ENCODE peak calls at places on chromosome 15, in seven cellular contexts. X, O, Z, M, F, W and N are unnamed samples.

GRCh38 chr15:90309050-90309449 is 43.0 kb upstream of the ZNF774 start:
- DNase-seq in X (no peak), W (no peak), O (no peak), Z (no peak), F (no peak), M (no peak), N (no peak)

GRCh38 chr15:56989411-56989924 is 71.0 kb downstream of the TCF12 start:
- DNase-seq in M (no peak), F (peak; percentile 17), O (no peak), X (no peak), W (no peak), Z (no peak), N (no peak)

GRCh38 chr15:93467327-93467726 is 378.3 kb upstream of the RGMA start:
- DNase-seq in W (peak; percentile 61), Z (no peak), M (no peak), F (no peak), X (no peak), O (no peak), N (no peak)

GRCh38 chr15:83410532-83410931 is 36.6 kb upstream of the SH3GL3 start:
- DNase-seq in W (no peak), M (no peak), F (no peak), X (no peak), O (no peak), Z (no peak), N (no peak)

GRCh38 chr15:81410318-81410753 is 36.3 kb upstream of the TMC3 start:
- DNase-seq in F (peak; percentile 74), W (peak; percentile 18), X (no peak), Z (peak; percentile 85), M (no peak), O (peak; percentile 78), N (peak; percentile 86)

GRCh38 chr15:62545392-62546227 is 380.5 kb upstream of the C2CD4B start:
- DNase-seq in Z (peak; percentile 90), F (peak; percentile 42), M (no peak), O (peak; percentile 63), W (peak; percentile 66), X (no peak), N (no peak)

GRCh38 chr15:67017318-67017717 is 48.1 kb upstream of the SMAD3 start:
- DNase-seq in M (no peak), X (no peak), O (no peak), F (no peak), W (no peak), Z (no peak), N (no peak)

GRCh38 chr15:37099321-37100108 is 834 bp downstream of the MEIS2 start:
- DNase-seq in Z (no peak), O (no peak), F (peak; percentile 34), X (no peak), W (peak; percentile 34), M (no peak), N (peak; percentile 56)

GRCh38 chr15:77064539-77065308 is 6.2 kb downstream of the TSPAN3 start:
- DNase-seq in M (no peak), W (no peak), O (no peak), Z (no peak), X (no peak), F (peak; percentile 65), N (peak; percentile 70)

GRCh38 chr15:33067456-33067855 is 127.1 kb downstream of the FMN1 start:
- DNase-seq in M (no peak), X (no peak), O (peak; percentile 85), Z (peak; percentile 78), F (peak; percentile 91), W (no peak), N (peak; percentile 79)

GRCh38 chr15:87952736-87953135 is 303.8 kb downstream of the NTRK3 start:
- DNase-seq in O (no peak), Z (no peak), M (no peak), W (no peak), F (no peak), X (no peak), N (no peak)

GRCh38 chr15:78208341-78208844 is 26.0 kb downstream of the ACSBG1 start:
- DNase-seq in F (no peak), X (no peak), M (no peak), O (no peak), Z (no peak), W (no peak), N (no peak)
- H3K4me3 ChIP-seq in F (no peak overlapping the region), X (no peak overlapping the region), M (no peak overlapping the region), O (no peak overlapping the region), Z (no peak overlapping the region), W (no peak overlapping the region), N (no peak overlapping the region)

GRCh38 chr15:59632714-59633113 is 21.1 kb downstream of the GCNT3 start:
- DNase-seq in M (no peak), X (no peak), O (no peak), F (no peak), W (no peak), Z (no peak), N (peak; percentile 23)
- TF ChIP-seq CTCF in M (no peak), X (no peak), O (peak; percentile 45), F (peak; percentile 27), W (no peak), Z (peak; percentile 43), N (peak; percentile 61)

GRCh38 chr15:70526974-70527325 is 236.4 kb downstream of the UACA start:
- DNase-seq in W (no peak), O (no peak), Z (no peak), F (no peak), M (peak; percentile 7), X (no peak), N (no peak)
- H3K4me3 ChIP-seq in W (no peak overlapping the region), O (peak overlapping the region; percentile 16), Z (peak overlapping the region; percentile 31), F (no peak overlapping the region), M (no peak overlapping the region), X (no peak overlapping the region), N (peak overlapping the region; percentile 35)

DNA sequence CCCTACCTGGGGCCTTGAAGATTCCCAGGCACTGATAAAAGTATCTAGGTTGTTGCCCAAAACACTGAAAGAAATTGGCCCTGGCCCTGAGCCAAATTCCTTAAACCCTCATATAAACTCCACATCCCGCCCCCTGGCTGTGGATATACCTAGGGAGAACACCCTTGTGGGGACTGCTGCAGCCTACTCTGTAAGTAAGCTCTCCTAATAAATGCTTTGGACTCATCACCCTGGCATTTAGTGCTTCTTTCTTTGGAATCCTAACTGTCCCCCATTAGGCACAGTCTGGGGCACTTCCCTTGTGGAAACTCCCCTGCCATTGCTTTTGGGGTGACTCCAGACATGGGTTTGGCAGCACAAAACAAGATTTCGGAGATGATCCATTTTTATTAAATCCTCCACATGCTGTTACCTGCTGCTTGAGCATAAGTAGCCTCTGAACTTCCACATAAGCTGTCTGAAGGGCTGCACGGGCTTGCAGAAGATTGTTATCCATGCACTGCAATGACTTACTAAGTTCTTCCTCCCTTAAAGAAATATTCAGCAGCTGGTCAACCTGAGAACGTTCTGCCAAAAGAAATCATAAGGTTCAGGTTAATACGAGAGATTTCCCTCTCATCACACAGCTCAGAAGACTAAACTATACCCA is 46.4 kb downstream of the ZNF106 start:
- DNase-seq in F (no peak), Z (no peak), M (no peak), W (no peak), X (no peak), O (no peak), N (peak; percentile 18)
- TF ChIP-seq CTCF in F (no peak), Z (no peak), M (no peak), W (no peak), X (no peak), O (no peak), N (peak; percentile 3)

GRCh38 chr15:42456539-42456938 is 34.4 kb downstream of the ZNF106 start:
- DNase-seq in W (no peak), O (no peak), F (no peak), Z (peak; percentile 41), X (no peak), M (no peak), N (peak; percentile 19)
- H3K4me3 ChIP-seq in W (peak overlapping the region; percentile 49), O (peak overlapping the region; percentile 41), F (no peak overlapping the region), Z (peak overlapping the region; percentile 47), X (no peak overlapping the region), M (no peak overlapping the region), N (peak overlapping the region; percentile 55)

GRCh38 chr15:31325976-31326728 is 483 bp upstream of the KLF13 start:
- DNase-seq in X (peak; percentile 100), M (peak; percentile 99), Z (peak; percentile 97), O (peak; percentile 98), W (peak; percentile 99), F (peak; percentile 97), N (peak; percentile 99)
- TF ChIP-seq CTCF in X (peak; percentile 53), M (no peak), Z (no peak), O (no peak), W (no peak), F (no peak), N (no peak)

DNA sequence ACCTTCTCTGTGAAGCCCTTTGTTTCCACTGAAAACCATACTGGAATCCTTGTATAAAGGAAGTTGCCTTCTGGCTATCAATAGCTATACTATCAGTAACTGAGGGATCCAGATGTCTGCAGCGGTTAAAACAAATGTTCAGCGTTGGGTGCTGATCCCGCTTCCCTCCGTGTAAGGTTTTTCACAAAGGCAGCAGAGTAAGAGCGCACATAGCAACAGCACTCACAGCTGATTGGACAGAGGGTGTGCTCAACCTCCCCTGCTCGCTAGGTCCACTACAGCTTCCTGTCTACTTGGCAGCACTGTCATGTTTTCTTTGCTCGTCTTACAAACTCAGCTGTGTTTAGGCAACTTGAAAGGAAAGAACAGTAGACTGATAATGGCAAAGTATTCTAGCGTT is 27.3 kb downstream of the ATOSA start:
- DNase-seq in F (peak; percentile 98), Z (peak; percentile 84), O (peak; percentile 73), M (peak; percentile 17), W (peak; percentile 79), X (peak; percentile 78), N (peak; percentile 99)
- H3K4me3 ChIP-seq in F (peak overlapping the region; percentile 37), Z (peak overlapping the region; percentile 15), O (no peak overlapping the region), M (no peak overlapping the region), W (peak overlapping the region; percentile 19), X (no peak overlapping the region), N (peak overlapping the region; percentile 51)